ENCODE peak calls at places on chromosomes 11 and 22, in nine cellular contexts. Z is HAP-1; O is lung; Q is CD8-positive, alpha-beta T cell; G is bronchial epithelial cell; C is IMR-90; M is H7; K is kidney; D is ovary. B is an unnamed sample.

GRCh38 chr22:46748206-46748947 is 10.3 kb upstream of the CERK start:
- DNase-seq in Z (no peak), O (no peak), Q (no peak), G (no peak), C (no peak), M (no peak), K (peak; percentile 68), D (no peak), B (no peak)

GRCh38 chr11:24556693-24557092 is 59.8 kb downstream of the LUZP2 start:
- DNase-seq in Z (no peak), O (no peak), Q (no peak), G (no peak), C (no peak), M (no peak), K (no peak), D (no peak), B (no peak)

GRCh38 chr22:27748355-27749168 is 53.0 kb downstream of the MN1 start:
- DNase-seq in Z (no peak), O (no peak), Q (no peak), G (peak; percentile 76), C (peak; percentile 58), M (peak; percentile 77), K (no peak), D (peak; percentile 58), B (no peak)

GRCh38 chr11:69115586-69116560 is 39.9 kb upstream of the SMIM38 start:
- DNase-seq in Z (no peak), O (peak; percentile 77), Q (no peak), G (no peak), C (no peak), M (peak; percentile 64), K (peak; percentile 95), D (no peak), B (no peak)

GRCh38 chr11:84981296-84981695 is 645.8 kb downstream of the DLG2 start:
- DNase-seq in Z (no peak), O (no peak), Q (no peak), G (no peak), C (no peak), M (no peak), K (no peak), D (no peak), B (no peak)

GRCh38 chr11:64234840-64235379 is 526 bp downstream of the VEGFB start:
- DNase-seq in Z (no peak), O (no peak), Q (peak; percentile 62), G (no peak), C (no peak), M (peak; percentile 88), K (no peak), D (no peak), B (peak; percentile 67)

GRCh38 chr11:74546752-74547151 is 45.6 kb upstream of the POLD3 start:
- DNase-seq in Z (no peak), O (peak; percentile 68), Q (no peak), G (peak; percentile 96), C (no peak), M (no peak), K (no peak), D (no peak), B (no peak)

GRCh38 chr11:11968511-11969280 is 39.7 kb downstream of the DKK3 start:
- DNase-seq in Z (no peak), O (no peak), Q (no peak), G (no peak), C (peak; percentile 44), M (peak; percentile 17), K (peak; percentile 61), D (no peak), B (no peak)

GRCh38 chr11:83816572-83817187 is 530.5 kb upstream of the CCDC90B start:
- DNase-seq in Z (peak; percentile 26), O (no peak), Q (no peak), G (peak; percentile 28), C (peak; percentile 42), M (no peak), K (no peak), D (no peak), B (no peak)

GRCh38 chr11:83773950-83774880 is 488.0 kb upstream of the CCDC90B start:
- DNase-seq in Z (no peak), O (no peak), Q (no peak), G (peak; percentile 17), C (peak; percentile 27), M (no peak), K (no peak), D (no peak), B (no peak)

GRCh38 chr11:12200359-12201015 is 90.1 kb downstream of the MICAL2 start:
- DNase-seq in Z (no peak), O (no peak), Q (no peak), G (peak; percentile 71), C (peak; percentile 83), M (no peak), K (no peak), D (no peak), B (no peak)

GRCh38 chr11:14972581-14973490 is 685 bp upstream of the CALCA start:
- DNase-seq in Z (no peak), O (no peak), Q (no peak), G (no peak), C (no peak), M (peak; percentile 47), K (no peak), D (no peak), B (no peak)

GRCh38 chr22:27581688-27582087 is 219.9 kb downstream of the MN1 start:
- DNase-seq in Z (no peak), O (peak; percentile 67), Q (no peak), G (no peak), C (peak; percentile 17), M (no peak), K (peak; percentile 85), D (peak; percentile 83), B (no peak)

GRCh38 chr22:45843030-45843429 is 133.9 kb downstream of the WNT7B start:
- DNase-seq in Z (no peak), O (no peak), Q (no peak), G (no peak), C (no peak), M (no peak), K (no peak), D (no peak), B (no peak)

GRCh38 chr11:119417726-119418540 is 5.0 kb downstream of the THY1 start:
- DNase-seq in Z (no peak), O (no peak), Q (no peak), G (peak; percentile 21), C (peak; percentile 96), M (peak; percentile 55), K (no peak), D (no peak), B (no peak)

GRCh38 chr11:75265851-75266531 is 25.4 kb downstream of the TPBGL start:
- DNase-seq in Z (no peak), O (no peak), Q (no peak), G (no peak), C (peak; percentile 19), M (no peak), K (peak; percentile 58), D (no peak), B (no peak)

GRCh38 chr11:69750875-69751597 is 24.1 kb downstream of the FGF4 start:
- DNase-seq in Z (no peak), O (no peak), Q (no peak), G (no peak), C (no peak), M (no peak), K (no peak), D (no peak), B (no peak)

GRCh38 chr22:27438271-27438980 is 363.1 kb downstream of the MN1 start:
- DNase-seq in Z (peak; percentile 91), O (no peak), Q (no peak), G (no peak), C (peak; percentile 9), M (peak; percentile 61), K (no peak), D (peak; percentile 15), B (no peak)

GRCh38 chr11:73578786-73579185 is 19.1 kb downstream of the FAM168A start:
- DNase-seq in Z (no peak), O (no peak), Q (no peak), G (no peak), C (no peak), M (no peak), K (no peak), D (no peak), B (peak; percentile 17)

GRCh38 chr11:115437902-115438575 is 66.2 kb downstream of the CADM1 start:
- DNase-seq in Z (no peak), O (no peak), Q (no peak), G (no peak), C (no peak), M (no peak), K (no peak), D (no peak), B (no peak)
- H3K4me3 ChIP-seq in Z (no peak overlapping the region), O (no peak overlapping the region), Q (no peak overlapping the region), G (no peak overlapping the region), C (no peak overlapping the region), M (no peak overlapping the region), K (no peak overlapping the region), D (no peak overlapping the region), B (no peak overlapping the region)

DNA sequence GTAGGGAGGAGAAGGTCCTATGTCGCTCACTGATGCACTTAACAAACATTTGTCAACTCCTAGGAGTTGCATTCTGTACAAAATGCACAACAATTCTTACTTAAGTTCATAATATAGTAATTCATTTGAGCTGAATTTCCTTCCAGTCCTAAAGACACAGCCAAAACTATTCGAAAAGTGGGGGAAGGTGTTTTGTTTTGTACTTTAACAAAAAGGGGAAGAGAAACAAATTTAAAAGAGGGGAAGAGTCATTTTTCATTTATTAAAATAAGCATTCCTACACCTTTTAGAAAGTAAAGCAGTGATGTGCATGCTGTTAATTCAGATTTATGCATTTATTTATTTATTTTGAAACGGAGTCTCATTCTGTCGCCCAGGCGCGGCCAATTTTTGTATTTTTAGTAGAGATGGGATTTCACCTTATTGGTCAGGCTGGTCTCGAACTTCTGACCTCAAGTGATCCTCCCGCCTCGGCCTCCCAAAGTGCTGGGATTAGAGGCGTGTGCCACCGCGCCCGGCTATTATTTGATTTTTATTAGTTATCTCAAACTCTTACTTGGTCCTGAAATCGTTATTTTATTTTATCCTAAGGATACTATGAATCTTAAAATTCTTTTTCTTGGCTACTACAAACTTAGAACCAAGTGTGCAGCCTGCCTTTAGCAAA is 1.1 kb upstream of the FANCF start:
- DNase-seq in Z (no peak), O (no peak), Q (no peak), G (no peak), C (no peak), M (no peak), K (no peak), D (no peak), B (no peak)
- H3K4me3 ChIP-seq in Z (no peak overlapping the region), O (no peak overlapping the region), Q (no peak overlapping the region), G (no peak overlapping the region), C (no peak overlapping the region), M (no peak overlapping the region), K (peak overlapping the region; percentile 90), D (no peak overlapping the region), B (peak overlapping the region; percentile 99)

GRCh38 chr11:35579557-35580396 is 38.5 kb upstream of the FJX1 start:
- DNase-seq in Z (no peak), O (no peak), Q (no peak), G (peak; percentile 90), C (peak; percentile 99), M (no peak), K (no peak), D (no peak), B (no peak)
- H3K4me3 ChIP-seq in Z (no peak overlapping the region), O (no peak overlapping the region), Q (no peak overlapping the region), G (no peak overlapping the region), C (no peak overlapping the region), M (no peak overlapping the region), K (no peak overlapping the region), D (no peak overlapping the region), B (no peak overlapping the region)

DNA sequence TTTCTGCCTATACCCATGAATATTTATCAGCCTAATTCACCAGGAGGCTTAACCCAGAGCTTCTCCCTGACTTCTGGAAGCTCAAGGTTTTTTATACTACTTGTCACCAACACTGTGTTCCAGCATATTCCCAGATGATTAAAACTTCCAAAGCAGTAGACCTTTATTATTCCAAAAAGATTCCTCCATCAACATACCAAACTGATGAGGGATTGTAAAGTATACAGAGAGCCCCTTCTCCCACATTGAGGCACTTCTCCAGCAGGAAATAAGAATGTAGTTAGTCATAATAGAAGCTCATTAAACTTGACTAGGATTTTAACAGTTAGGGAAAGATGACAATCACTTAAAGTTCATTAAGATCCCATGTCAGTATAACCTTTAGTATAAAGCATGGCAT is 51.4 kb upstream of the CEP126 start:
- DNase-seq in Z (no peak), O (no peak), Q (no peak), G (peak; percentile 66), C (peak; percentile 79), M (no peak), K (no peak), D (no peak), B (no peak)
- H3K4me3 ChIP-seq in Z (no peak overlapping the region), O (no peak overlapping the region), Q (no peak overlapping the region), G (no peak overlapping the region), C (no peak overlapping the region), M (no peak overlapping the region), K (no peak overlapping the region), D (no peak overlapping the region), B (no peak overlapping the region)